ENCODE peak calls at places on chromosomes 5 and 9, in eight cellular contexts. A is PC-9; Q is RWPE2; F is fibroblast of lung; U is psoas muscle; D is breast epithelium; T is CD8-positive, alpha-beta T cell; Z is stomach. L is an unnamed sample. For H3K9me3, the result is how much of the 10 kb centered on the place peaks cover.

GRCh38 chr5:128304121-128304520 is 220.6 kb downstream of the SLC12A2 start:
- DNase-seq in A (no peak), Q (no peak), F (peak), U (no peak), D (no peak), T (no peak), Z (no peak), L (no peak)

GRCh38 chr9:129471201-129472019 is 149.5 kb downstream of the C9orf50 start:
- DNase-seq in A (no peak), Q (no peak), F (no peak), U (no peak), D (no peak), T (no peak), Z (no peak), L (no peak)

GRCh38 chr5:35136386-35136785 is 88.6 kb upstream of the AGXT2 start:
- DNase-seq in A (no peak), Q (no peak), F (peak), U (no peak), D (no peak), T (no peak), Z (no peak), L (no peak)

GRCh38 chr9:109198736-109199384 is 31.8 kb upstream of the FRRS1L start:
- DNase-seq in A (no peak), Q (no peak), F (no peak), U (no peak), D (no peak), T (no peak), Z (no peak), L (no peak)

GRCh38 chr9:129697111-129697955 is 31.9 kb downstream of the PRRX2 start:
- DNase-seq in A (no peak), Q (no peak), F (peak), U (peak), D (no peak), T (no peak), Z (no peak), L (no peak)

GRCh38 chr9:132806723-132807421 is 71.2 kb downstream of the AK8 start:
- DNase-seq in A (peak), Q (no peak), F (peak), U (no peak), D (no peak), T (no peak), Z (no peak), L (no peak)

GRCh38 chr9:86807577-86807976 is 139.7 kb downstream of the GAS1 start:
- DNase-seq in A (no peak), Q (no peak), F (peak), U (no peak), D (no peak), T (no peak), Z (no peak), L (no peak)

GRCh38 chr9:119360237-119360636 is 9.0 kb downstream of the BRINP1 start:
- DNase-seq in A (no peak), Q (no peak), F (no peak), U (no peak), D (no peak), T (no peak), Z (no peak), L (no peak)

GRCh38 chr5:142011572-142012185 is 1.1 kb downstream of the GNPDA1 start:
- DNase-seq in A (no peak), Q (no peak), F (no peak), U (no peak), D (no peak), T (no peak), Z (no peak), L (no peak)

GRCh38 chr9:91416086-91416712 is 7.4 kb downstream of the NFIL3 start:
- DNase-seq in A (peak), Q (no peak), F (peak), U (no peak), D (no peak), T (no peak), Z (no peak), L (no peak)

GRCh38 chr5:129670944-129671343 is 77.0 kb upstream of the MINAR2 start:
- DNase-seq in A (no peak), Q (no peak), F (peak), U (no peak), D (no peak), T (no peak), Z (no peak), L (no peak)

GRCh38 chr5:123496892-123497291 is 15.1 kb upstream of the CSNK1G3 start:
- DNase-seq in A (no peak), Q (no peak), F (peak), U (no peak), D (no peak), T (no peak), Z (no peak), L (no peak)

GRCh38 chr9:88342246-88342645 is 46.0 kb upstream of the SPIN1 start:
- DNase-seq in A (no peak), Q (no peak), F (peak), U (no peak), D (no peak), T (no peak), Z (no peak), L (no peak)

GRCh38 chr9:108760841-108761240 is 94.9 kb downstream of the ACTL7B start:
- DNase-seq in A (no peak), Q (no peak), F (no peak), U (no peak), D (no peak), T (no peak), Z (no peak), L (no peak)

GRCh38 chr5:181223729-181224389 is 778 bp downstream of the TRIM41 start:
- DNase-seq in A (no peak), Q (peak), F (peak), U (peak), D (no peak), T (no peak), Z (peak), L (no peak)

GRCh38 chr9:4640027-4640426 is 22.1 kb upstream of the PLPP6 start:
- DNase-seq in A (no peak), Q (no peak), F (no peak), U (no peak), D (no peak), T (peak), Z (peak), L (peak)

GRCh38 chr5:158968160-158968559 is 131.6 kb downstream of the EBF1 start:
- DNase-seq in A (no peak), Q (no peak), F (no peak), U (no peak), D (no peak), T (no peak), Z (no peak), L (no peak)

GRCh38 chr5:153896117-153896516 is 142.6 kb downstream of the FAM114A2 start:
- DNase-seq in A (no peak), Q (no peak), F (peak), U (no peak), D (no peak), T (no peak), Z (no peak), L (no peak)

GRCh38 chr9:137602661-137603060 is 2.8 kb upstream of the ARRDC1 start:
- DNase-seq in A (peak), Q (no peak), F (no peak), U (no peak), D (no peak), T (no peak), Z (no peak), L (no peak)

GRCh38 chr5:2699231-2699630 is 52.2 kb downstream of the IRX2 start:
- DNase-seq in A (no peak), Q (no peak), F (no peak), U (no peak), D (no peak), T (peak), Z (no peak), L (no peak)

GRCh38 chr9:8284835-8285234 is 485.3 kb upstream of the DMAC1 start:
- DNase-seq in A (no peak), Q (no peak), F (no peak), U (no peak), D (no peak), T (no peak), Z (no peak), L (no peak)
- H3K9me3 ChIP-seq in A (under half), Q (under half), F (under half), U (under half), D (under half), T (under half), Z (under half), L (under half)

GRCh38 chr5:8349855-8350254 is 480.9 kb downstream of the MTRR start:
- DNase-seq in A (no peak), Q (no peak), F (no peak), U (no peak), D (no peak), T (no peak), Z (no peak), L (no peak)
- H3K27ac ChIP-seq in A (no peak), Q (no peak), F (no peak), U (no peak), D (no peak), T (no peak), Z (no peak), L (no peak)

GRCh38 chr5:91956738-91957137 is 573.6 kb upstream of the ARRDC3 start:
- DNase-seq in A (no peak), Q (no peak), F (no peak), U (no peak), D (no peak), T (no peak), Z (no peak), L (no peak)
- TF ChIP-seq CTCF in A (no peak), Q (no peak), F (no peak), U (no peak), D (no peak), T (no peak), Z (no peak), L (no peak)

DNA sequence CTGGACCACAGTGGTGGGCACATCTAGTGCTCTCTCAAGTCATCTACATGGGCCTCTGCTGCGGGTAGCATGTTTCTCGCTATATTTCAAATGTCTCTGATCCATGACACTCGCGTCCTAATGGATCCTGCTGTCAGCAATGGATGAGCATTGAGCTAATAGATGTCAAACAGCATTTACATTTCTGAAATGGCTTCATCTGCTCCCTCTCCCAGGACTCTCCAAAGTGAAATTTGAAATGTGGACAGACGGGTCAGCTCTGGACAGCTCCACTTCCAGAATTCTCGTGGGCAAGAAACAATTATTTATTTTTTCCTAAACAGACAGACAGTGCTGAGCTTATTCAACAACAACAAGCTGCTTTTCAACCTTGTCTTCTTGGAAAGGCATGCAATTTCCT is 58.1 kb downstream of the FSTL4 start:
- DNase-seq in A (no peak), Q (no peak), F (no peak), U (no peak), D (no peak), T (no peak), Z (no peak), L (no peak)
- H3K9me3 ChIP-seq in A (under half), Q (under half), F (under half), U (under half), D (under half), T (under half), Z (under half), L (under half)

DNA sequence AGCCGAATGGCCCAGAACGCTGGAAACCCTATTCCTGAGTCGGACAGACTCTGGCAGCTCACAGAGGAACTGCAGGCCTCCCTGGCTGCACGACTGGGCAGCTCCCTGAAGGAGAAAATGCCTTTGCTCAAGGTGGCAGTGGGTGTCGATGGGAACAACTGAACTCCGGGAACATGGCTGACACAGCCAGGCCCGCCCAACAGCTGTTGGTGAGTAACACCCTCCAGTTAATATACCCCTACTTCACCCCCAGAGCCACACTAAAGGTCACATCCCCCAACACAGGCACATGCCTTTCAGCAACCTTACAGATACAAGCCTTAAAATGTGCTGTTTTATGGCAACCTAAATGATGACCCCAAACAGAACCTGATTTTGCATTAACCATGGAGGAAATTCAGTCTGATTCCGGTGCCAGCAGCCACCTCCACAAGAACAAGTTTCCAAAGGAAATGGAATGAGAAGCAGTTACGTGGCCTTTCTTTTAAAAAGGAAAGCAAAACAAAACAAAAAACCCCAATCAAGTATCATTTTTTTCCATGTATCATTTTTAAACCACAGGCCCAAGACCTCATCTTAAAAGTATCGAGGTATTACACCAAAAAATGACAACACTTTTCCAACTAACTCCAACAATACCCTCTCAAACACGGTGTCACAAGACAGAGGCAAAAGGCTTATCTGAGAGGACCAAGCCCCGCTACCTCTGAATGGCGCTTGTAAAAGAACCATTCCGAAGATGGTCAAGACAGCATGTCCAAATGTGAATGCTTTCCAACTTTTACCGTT is 3.1 kb downstream of the KLF9 start:
- DNase-seq in A (no peak), Q (no peak), F (peak), U (peak), D (no peak), T (peak), Z (peak), L (no peak)
- H3K27ac ChIP-seq in A (peak), Q (peak), F (peak), U (peak), D (peak), T (peak), Z (peak), L (peak)

DNA sequence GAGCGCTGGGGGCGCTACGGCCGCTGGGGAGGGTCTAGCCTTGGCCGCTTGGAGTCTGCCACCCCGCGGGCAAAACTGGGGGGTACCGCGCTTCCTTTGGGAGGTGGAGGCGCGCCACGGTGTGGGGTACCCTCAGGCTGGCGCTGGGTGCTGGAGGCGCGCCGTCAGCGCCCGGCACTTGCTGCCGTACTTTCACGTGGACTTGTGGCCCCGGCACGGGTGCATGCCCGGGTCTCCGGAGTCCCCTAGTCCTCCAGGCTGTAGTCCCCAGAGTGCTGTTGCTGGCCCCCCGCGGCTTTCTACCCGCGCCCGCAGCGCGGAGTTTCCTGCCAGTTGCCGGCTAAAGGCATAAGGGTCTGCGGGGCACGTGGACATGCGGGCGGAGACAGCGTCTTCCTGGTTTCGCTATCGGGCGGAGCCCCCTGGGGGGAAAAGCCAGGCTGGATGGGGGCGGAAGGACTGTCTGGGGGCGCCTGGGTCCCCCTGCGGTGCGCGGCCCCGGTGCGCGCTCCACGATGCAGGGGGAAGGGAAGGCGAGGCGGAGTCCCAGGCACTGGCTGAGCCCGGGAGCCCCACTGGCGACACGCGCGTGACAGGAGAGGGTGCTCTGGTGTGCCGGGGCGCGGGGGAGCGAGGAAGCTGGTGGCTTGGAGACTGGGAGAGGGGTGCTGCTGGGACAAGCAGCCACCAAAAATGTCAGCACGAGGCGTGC is 666 bp downstream of the PPARGC1B start:
- DNase-seq in A (no peak), Q (no peak), F (peak), U (peak), D (no peak), T (peak), Z (peak), L (peak)
- TF ChIP-seq CTCF in A (no peak), Q (peak), F (no peak), U (no peak), D (no peak), T (no peak), Z (no peak), L (no peak)

GRCh38 chr9:96762562-96762961 is 15.3 kb downstream of the ZNF510 start:
- DNase-seq in A (no peak), Q (no peak), F (no peak), U (no peak), D (no peak), T (no peak), Z (no peak), L (no peak)
- H3K9me3 ChIP-seq in A (half or more), Q (half or more), F (under half), U (half or more), D (half or more), T (half or more), Z (half or more), L (half or more)

L was measured in CD4-positive, alpha-beta T cell.